ENCODE peak calls at places on chromosomes 12 and 14, in seven cellular contexts. N, J, W, H, X, R and S are unnamed samples.

GRCh38 chr14:90439874-90440442 is 43.1 kb downstream of the CALM1 start:
- DNase-seq in N (no peak), J (no peak), W (no peak), H (no peak), X (no peak), R (no peak), S (no peak)

GRCh38 chr12:57740656-57741412 is 2.3 kb upstream of the AGAP2 start:
- DNase-seq in N (peak), J (peak), W (no peak), H (no peak), X (peak), R (no peak), S (no peak)

GRCh38 chr12:54378791-54379400 is 5.6 kb downstream of the ZNF385A start:
- DNase-seq in N (peak), J (no peak), W (peak), H (no peak), X (no peak), R (peak), S (peak)

GRCh38 chr12:18382486-18382885 is 121.2 kb downstream of the PIK3C2G start:
- DNase-seq in N (no peak), J (no peak), W (peak), H (no peak), X (no peak), R (no peak), S (no peak)

GRCh38 chr14:68734231-68734732 is 58.6 kb downstream of the ZFP36L1 start:
- DNase-seq in N (no peak), J (peak), W (no peak), H (no peak), X (no peak), R (no peak), S (no peak)

GRCh38 chr12:53956914-53957536 is 2.3 kb downstream of the HOXC12 start:
- DNase-seq in N (no peak), J (no peak), W (no peak), H (no peak), X (no peak), R (no peak), S (no peak)

GRCh38 chr12:34395056-34396005 is 373.0 kb downstream of the ALG10 start:
- DNase-seq in N (no peak), J (peak), W (no peak), H (no peak), X (no peak), R (no peak), S (no peak)

GRCh38 chr14:105853089-105853906 is 326.9 kb downstream of the TMEM121 start:
- DNase-seq in N (no peak), J (no peak), W (no peak), H (no peak), X (no peak), R (no peak), S (no peak)

GRCh38 chr14:68501621-68502052 is 291.2 kb downstream of the ZFP36L1 start:
- DNase-seq in N (no peak), J (no peak), W (no peak), H (no peak), X (no peak), R (no peak), S (no peak)

GRCh38 chr14:101224356-101225115 is 321.0 kb upstream of the RTL1 start:
- DNase-seq in N (no peak), J (no peak), W (no peak), H (no peak), X (no peak), R (no peak), S (no peak)

GRCh38 chr12:122060069-122060468 is 18.5 kb upstream of the MLXIP start:
- DNase-seq in N (no peak), J (no peak), W (no peak), H (no peak), X (no peak), R (no peak), S (no peak)

GRCh38 chr12:3225796-3226180 is 148.6 kb downstream of the TSPAN9 start:
- DNase-seq in N (no peak), J (no peak), W (no peak), H (no peak), X (no peak), R (no peak), S (no peak)

GRCh38 chr12:109753054-109753401 is 39.4 kb downstream of the FAM222A start:
- DNase-seq in N (no peak), J (no peak), W (no peak), H (no peak), X (no peak), R (no peak), S (no peak)

GRCh38 chr12:62933220-62933870 is 1.6 kb downstream of the PPM1H start:
- DNase-seq in N (peak), J (no peak), W (no peak), H (peak), X (no peak), R (no peak), S (no peak)

GRCh38 chr14:105528197-105528858 is 1.9 kb downstream of the TMEM121 start:
- DNase-seq in N (peak), J (peak), W (peak), H (peak), X (peak), R (peak), S (peak)

GRCh38 chr12:120101182-120101581 is 15.4 kb downstream of the RAB35 start:
- DNase-seq in N (no peak), J (no peak), W (no peak), H (no peak), X (no peak), R (no peak), S (no peak)

GRCh38 chr14:51448831-51449665 is 202.7 kb upstream of the FRMD6 start:
- DNase-seq in N (no peak), J (no peak), W (no peak), H (no peak), X (no peak), R (no peak), S (no peak)

GRCh38 chr14:101473795-101474562 is 87.3 kb upstream of the DIO3 start:
- DNase-seq in N (no peak), J (no peak), W (no peak), H (no peak), X (no peak), R (no peak), S (no peak)

GRCh38 chr12:50567926-50568325 is 63.1 kb downstream of the DIP2B start:
- DNase-seq in N (no peak), J (no peak), W (no peak), H (no peak), X (no peak), R (no peak), S (no peak)

GRCh38 chr14:76348898-76349297 is 27.0 kb upstream of the ESRRB start:
- DNase-seq in N (no peak), J (no peak), W (peak), H (no peak), X (no peak), R (no peak), S (peak)

GRCh38 chr12:11872055-11872454 is 198.7 kb upstream of the BCL2L14 start:
- DNase-seq in N (no peak), J (no peak), W (no peak), H (no peak), X (no peak), R (no peak), S (no peak)

GRCh38 chr12:42097971-42098370 is 46.7 kb downstream of the GXYLT1 start:
- DNase-seq in N (no peak), J (no peak), W (no peak), H (peak), X (no peak), R (no peak), S (no peak)

GRCh38 chr14:72682188-72682587 is 211.7 kb downstream of the DPF3 start:
- DNase-seq in N (no peak), J (no peak), W (no peak), H (no peak), X (no peak), R (no peak), S (no peak)

GRCh38 chr12:114684098-114684869 is at the start of gene TBX3:
- DNase-seq in N (no peak), J (no peak), W (peak), H (peak), X (no peak), R (peak), S (peak)